ENCODE peak calls at places on chromosomes 1 and 21, in four cellular contexts. S is CD8-positive, alpha-beta T cell; J is HL-60; M is OCI-LY7. Q is an unnamed sample.

GRCh38 chr1:64826991-64827390 is 82.1 kb downstream of the RAVER2 start:
- DNase-seq in S (no peak), J (no peak), M (no peak), Q (no peak)

GRCh38 chr21:39048064-39048463 is 135.2 kb downstream of the PSMG1 start:
- DNase-seq in S (no peak), J (no peak), M (no peak), Q (no peak)

GRCh38 chr1:8764301-8764937 is 53.0 kb downstream of the RERE start:
- DNase-seq in S (no peak), J (no peak), M (peak; percentile 27), Q (no peak)

GRCh38 chr1:234932506-234932905 is 196.1 kb downstream of the TOMM20 start:
- DNase-seq in S (no peak), J (no peak), M (no peak), Q (no peak)

GRCh38 chr1:80054129-80054528 is 1047.6 kb upstream of the ADGRL4 start:
- DNase-seq in S (no peak), J (no peak), M (no peak), Q (no peak)

GRCh38 chr1:215957692-215958091 is 390.6 kb downstream of the KCTD3 start:
- DNase-seq in S (no peak), J (no peak), M (no peak), Q (no peak)

GRCh38 chr1:171869097-171869496 is 27.8 kb downstream of the DNM3 start:
- DNase-seq in S (no peak), J (no peak), M (no peak), Q (no peak)

GRCh38 chr1:201590474-201590873 is 51.5 kb downstream of the NAV1 start:
- DNase-seq in S (no peak), J (no peak), M (no peak), Q (no peak)

GRCh38 chr1:219352961-219353651 is 179.4 kb downstream of the LYPLAL1 start:
- DNase-seq in S (no peak), J (no peak), M (no peak), Q (no peak)

GRCh38 chr1:11042995-11043874 is 3.8 kb downstream of the MASP2 start:
- DNase-seq in S (no peak), J (no peak), M (no peak), Q (no peak)

GRCh38 chr21:25283720-25284119 is 323.6 kb downstream of the MRPL39 start:
- DNase-seq in S (no peak), J (no peak), M (peak; percentile 1), Q (no peak)

DNA sequence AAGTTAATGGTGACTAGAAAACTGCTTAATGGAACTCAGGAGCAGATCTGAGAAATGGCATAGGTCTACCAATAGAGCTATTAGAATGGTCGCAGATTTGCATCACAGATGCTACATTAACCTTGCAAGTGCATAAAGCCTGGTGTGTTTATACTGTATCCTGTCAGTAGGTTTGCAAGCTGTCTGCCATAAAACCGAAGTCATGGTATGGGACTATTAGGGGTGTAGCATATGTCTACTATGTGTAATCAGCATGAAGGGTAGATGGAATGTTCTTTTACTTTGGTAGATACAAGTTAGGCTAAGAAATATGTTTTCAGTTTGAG is 574.2 kb upstream of the ADGRL2 start:
- DNase-seq in S (no peak), J (no peak), M (no peak), Q (no peak)
- H3K27ac ChIP-seq in S (no peak overlapping the region), J (no peak overlapping the region), M (no peak overlapping the region), Q (no peak overlapping the region)

DNA sequence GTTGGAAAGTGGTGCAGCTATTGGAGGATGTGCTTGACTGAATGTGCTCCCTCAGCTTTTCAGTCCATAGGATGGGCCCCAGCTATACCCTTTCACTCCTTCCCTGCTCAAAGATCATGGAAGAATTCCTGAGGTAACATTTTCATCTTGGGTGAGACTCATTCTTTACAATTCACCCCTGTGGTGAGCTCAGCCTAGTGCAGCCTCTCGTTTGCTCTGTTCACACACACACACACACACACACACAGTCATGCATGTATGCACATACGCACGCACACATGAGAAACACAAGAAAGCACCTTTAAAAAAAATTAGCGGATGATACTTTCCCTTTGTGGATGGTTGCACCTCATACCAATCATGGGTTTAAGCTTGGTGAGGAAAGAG is 25.8 kb downstream of the CCN1 start:
- DNase-seq in S (no peak), J (no peak), M (no peak), Q (no peak)
- TF ChIP-seq CTCF in S (no peak), J (no peak), M (no peak), Q (no peak)

DNA sequence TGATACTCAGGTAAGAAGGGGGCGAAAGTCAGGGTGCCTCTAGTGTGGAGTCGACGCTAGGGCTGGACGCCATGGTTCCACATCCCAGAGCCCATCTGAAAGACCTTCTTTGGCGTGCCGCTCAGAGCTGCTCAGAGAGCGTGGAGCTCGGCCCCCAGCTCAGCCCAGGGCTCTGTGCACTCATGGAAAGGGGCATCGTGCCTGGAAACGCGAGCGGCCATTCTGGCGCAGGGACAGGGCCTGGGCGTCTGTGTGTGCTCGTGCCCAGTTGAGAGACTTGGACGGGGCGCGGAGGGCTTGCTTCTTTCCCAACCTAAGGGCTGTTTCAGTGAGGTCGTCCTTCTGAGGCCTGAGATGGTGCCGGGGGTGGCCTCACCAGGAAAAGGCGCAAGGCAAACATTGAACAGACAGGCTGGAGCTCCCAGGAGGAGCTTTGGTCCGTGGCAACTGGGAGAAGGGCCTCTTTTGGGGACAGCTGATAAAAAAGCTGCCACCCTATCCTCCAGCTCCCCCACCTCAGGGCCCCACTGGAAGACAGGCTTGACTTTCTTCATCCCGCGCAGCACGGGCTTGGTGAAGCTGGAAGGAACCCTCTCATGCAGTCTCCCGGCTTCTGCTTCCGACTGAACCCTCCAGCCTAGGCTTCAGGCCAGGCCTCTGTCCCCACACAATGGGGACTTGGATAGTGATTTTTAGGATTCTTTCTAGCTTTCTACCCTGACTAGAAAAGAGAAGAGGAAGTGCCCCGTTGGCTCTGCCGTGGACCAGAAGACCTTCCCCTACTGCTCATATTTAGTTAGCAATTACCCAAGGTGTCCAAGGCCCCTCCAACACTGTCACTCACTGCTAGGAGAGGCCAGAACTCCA is 77.1 kb downstream of the CD58 start:
- DNase-seq in S (no peak), J (peak; percentile 44), M (no peak), Q (no peak)
- H3K4me3 ChIP-seq in S (no peak overlapping the region), J (no peak overlapping the region), M (no peak overlapping the region), Q (no peak overlapping the region)

DNA sequence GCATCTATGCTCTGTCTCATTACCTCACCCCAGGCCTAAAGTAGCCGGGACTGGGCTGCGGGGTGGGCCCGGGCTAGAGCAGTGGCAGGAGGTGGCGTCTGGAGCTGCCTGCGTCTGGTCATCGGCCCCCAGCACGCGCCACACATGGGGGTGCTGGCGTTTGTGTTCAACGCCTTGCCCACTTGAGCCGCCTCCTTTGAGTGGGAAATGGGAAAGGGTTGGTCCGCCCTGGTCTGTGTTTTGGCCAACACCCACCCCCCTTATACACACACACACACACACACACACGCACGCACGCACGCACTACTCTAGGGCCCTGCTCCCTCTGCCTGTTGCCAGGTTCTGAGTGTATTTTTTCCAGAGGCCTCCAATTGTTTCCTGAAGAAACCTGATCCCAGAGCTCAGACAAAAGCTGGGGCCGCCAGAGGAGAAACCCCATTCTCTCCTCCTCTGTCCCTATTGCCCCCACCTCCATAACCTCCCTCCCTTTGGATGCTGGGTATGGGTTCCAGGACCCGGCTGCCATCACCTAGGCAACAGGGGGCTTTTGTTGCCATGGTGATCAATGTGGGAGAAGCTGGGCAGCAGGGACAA is 10.1 kb downstream of the VANGL2 start:
- DNase-seq in S (no peak), J (no peak), M (no peak), Q (no peak)
- H3K27ac ChIP-seq in S (no peak overlapping the region), J (no peak overlapping the region), M (no peak overlapping the region), Q (peak overlapping the region; percentile 60)

GRCh38 chr1:19067912-19068638 is 111.6 kb upstream of the IFFO2 start:
- DNase-seq in S (no peak), J (no peak), M (no peak), Q (no peak)

GRCh38 chr1:19071674-19072281 is 115.3 kb upstream of the IFFO2 start:
- DNase-seq in S (no peak), J (no peak), M (no peak), Q (peak; percentile 75)

GRCh38 chr1:19068639-19069276 is 112.3 kb upstream of the IFFO2 start:
- DNase-seq in S (no peak), J (no peak), M (no peak), Q (no peak)

GRCh38 chr1:19070891-19071621 is 114.6 kb upstream of the IFFO2 start:
- DNase-seq in S (no peak), J (no peak), M (no peak), Q (no peak)

GRCh38 chr1:19070197-19070651 is 113.7 kb upstream of the IFFO2 start:
- DNase-seq in S (no peak), J (no peak), M (no peak), Q (no peak)
- TF ChIP-seq CTCF in S (no peak), J (no peak), M (no peak), Q (no peak)

DNA sequence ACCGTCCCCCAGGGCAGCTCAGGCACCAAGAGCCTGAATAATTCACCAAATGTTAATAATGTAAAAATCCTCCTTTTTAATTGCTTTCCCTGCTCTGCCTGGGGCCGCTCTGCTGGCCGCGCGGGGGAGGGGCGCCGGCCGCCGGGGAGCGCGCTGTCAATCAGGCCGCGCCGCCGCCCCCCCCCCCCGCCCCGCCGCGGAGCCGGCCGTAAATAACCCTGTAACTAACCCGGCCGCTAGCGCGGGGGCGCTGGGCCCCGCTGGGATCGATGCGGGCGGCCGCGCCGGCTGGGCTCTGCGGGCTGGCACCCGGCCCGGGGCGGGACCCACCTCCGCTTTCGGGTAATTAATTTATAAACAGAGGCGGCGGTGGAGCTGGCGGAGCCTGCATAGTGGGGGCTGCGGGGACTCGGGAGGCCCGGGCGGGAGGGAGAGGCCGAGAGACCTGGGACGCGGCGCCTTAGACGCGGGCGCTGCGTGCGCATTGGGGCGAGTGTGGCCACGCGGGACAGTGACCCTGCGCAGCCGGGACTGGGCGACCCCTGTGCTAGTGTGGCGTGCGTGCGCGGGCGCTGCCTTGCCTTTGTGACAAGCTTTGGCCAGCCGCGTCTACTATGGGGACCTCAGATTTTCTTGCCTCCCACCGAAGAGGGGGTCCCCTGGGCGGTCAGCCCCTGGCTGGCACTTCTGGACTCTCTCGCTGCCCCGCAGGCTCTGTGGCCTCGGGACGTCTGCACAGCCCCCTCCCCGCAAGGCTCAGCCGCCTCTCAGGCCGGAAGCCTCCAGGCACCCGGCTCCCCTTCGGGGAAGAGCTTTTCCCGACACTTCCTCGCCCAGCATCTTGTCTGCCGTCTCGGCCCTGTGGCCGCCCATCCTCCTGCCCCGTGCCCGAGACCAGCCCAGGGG is 16.7 kb downstream of the SAMD11 start:
- DNase-seq in S (no peak), J (no peak), M (no peak), Q (no peak)
- H3K4me3 ChIP-seq in S (peak overlapping the region; percentile 33), J (no peak overlapping the region), M (no peak overlapping the region), Q (peak overlapping the region; percentile 23)

DNA sequence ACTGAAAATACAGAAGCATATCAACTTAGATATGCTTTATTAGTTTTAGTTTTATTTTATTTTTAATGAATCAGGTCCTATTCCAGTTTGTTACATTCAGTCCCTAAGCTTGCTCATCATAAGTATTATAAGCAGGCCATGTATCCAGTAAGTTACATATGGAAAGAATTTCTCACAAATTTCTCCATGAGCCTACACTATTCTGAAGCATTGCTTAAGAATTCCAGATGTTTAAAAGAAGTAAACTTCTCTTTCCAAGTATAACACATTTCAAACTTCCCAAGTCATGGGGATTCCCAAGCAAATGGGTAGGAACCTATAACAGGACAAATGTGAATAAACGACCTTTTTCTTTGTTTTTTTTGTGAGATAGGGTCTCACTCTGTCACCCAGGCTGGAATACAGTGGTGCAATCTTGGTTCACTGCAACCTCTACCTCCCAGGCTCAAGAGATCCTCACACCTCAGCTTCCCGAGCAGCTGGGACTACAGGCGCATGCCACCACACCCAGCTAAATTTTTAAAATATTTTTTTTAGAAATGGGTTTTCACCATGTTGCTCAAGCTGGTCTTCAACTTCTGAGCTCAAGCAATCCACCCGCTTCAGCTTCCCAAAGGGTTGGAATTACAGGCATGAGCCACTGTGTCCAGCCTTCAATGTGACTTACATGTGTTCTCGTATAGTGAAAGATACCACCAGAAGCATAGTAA is 39.0 kb downstream of the ST7L start:
- DNase-seq in S (no peak), J (no peak), M (no peak), Q (no peak)
- H3K27ac ChIP-seq in S (no peak overlapping the region), J (no peak overlapping the region), M (no peak overlapping the region), Q (no peak overlapping the region)